ENCODE peak calls at places on chromosomes 11 and 22, in eight cellular contexts. D is effector CD4-positive, alpha-beta T cell; J is posterior vena cava; K is erythroblast; I is RPMI7951; Y is A172; G is AG04450; Q is activated naive CD4-positive, alpha-beta T cell treated with anti-CD3 and anti-CD28 coated beads for 36 hours. L is an unnamed sample.
A peak's percentile ranks its signal among the peaks of the same experiment; 100 is the strongest.

GRCh38 chr11:110455718-110456117 is 26.0 kb downstream of the FDX1 start:
- DNase-seq in D (no peak), J (no peak), Y (no peak), Q (no peak), G (no peak), I (no peak), K (no peak), L (no peak)

GRCh38 chr11:103085758-103086365 is 6.1 kb downstream of the DCUN1D5 start:
- DNase-seq in Y (no peak), K (no peak), Q (no peak), I (no peak), J (no peak), D (no peak), G (no peak), L (no peak)

GRCh38 chr22:32758866-32759385 is 42.6 kb upstream of the TIMP3 start:
- DNase-seq in G (no peak), K (no peak), I (no peak), J (no peak), Q (no peak), Y (no peak), D (no peak), L (no peak)

GRCh38 chr11:36165638-36166389 is 123.4 kb downstream of the COMMD9 start:
- DNase-seq in I (no peak), D (no peak), Y (no peak), G (no peak), J (no peak), K (no peak), Q (no peak), L (peak; percentile 45)

GRCh38 chr22:47759909-47760308 is 997.5 kb downstream of the TBC1D22A start:
- DNase-seq in Y (no peak), D (no peak), K (no peak), I (no peak), J (no peak), G (no peak), Q (no peak), L (no peak)

GRCh38 chr11:7032692-7033091 is 12.4 kb downstream of the NLRP14 start:
- DNase-seq in J (no peak), D (no peak), I (no peak), Q (no peak), Y (no peak), K (no peak), G (no peak), L (peak; percentile 10)

GRCh38 chr11:132549001-132549400 is 983.3 kb downstream of the OPCML start:
- DNase-seq in Q (no peak), K (no peak), I (peak; percentile 71), D (no peak), G (no peak), J (no peak), Y (peak; percentile 79), L (no peak)

GRCh38 chr11:84660257-84660656 is 966.9 kb downstream of the DLG2 start:
- DNase-seq in I (no peak), Y (no peak), K (no peak), G (no peak), Q (no peak), J (no peak), D (no peak), L (no peak)

GRCh38 chr11:68976563-68976962 is 4.2 kb downstream of the MRGPRD start:
- DNase-seq in Y (no peak), I (peak; percentile 13), Q (no peak), K (no peak), J (peak; percentile 51), G (no peak), D (no peak), L (no peak)

GRCh38 chr11:46658259-46658658 is 40.9 kb downstream of the ATG13 start:
- DNase-seq in K (no peak), Y (no peak), D (no peak), Q (no peak), G (peak; percentile 39), I (peak; percentile 13), J (peak; percentile 85), L (no peak)

GRCh38 chr11:113796663-113797259 is 17.2 kb downstream of the CLDN25 start:
- DNase-seq in Y (peak; percentile 54), K (peak; percentile 27), G (no peak), J (no peak), Q (no peak), D (no peak), I (peak; percentile 54), L (peak; percentile 19)

GRCh38 chr11:68840661-68841653 is 759 bp downstream of the CPT1A start:
- DNase-seq in J (peak; percentile 88), G (no peak), I (peak; percentile 73), Y (no peak), K (peak; percentile 73), D (no peak), Q (peak; percentile 25), L (peak; percentile 31)

GRCh38 chr22:28379075-28379806 is 300.4 kb downstream of the TTC28 start:
- DNase-seq in I (no peak), Q (no peak), J (no peak), G (no peak), D (no peak), Y (no peak), K (no peak), L (no peak)

GRCh38 chr11:66546368-66546965 is at the start of gene ACTN3:
- DNase-seq in G (no peak), I (peak; percentile 48), D (no peak), K (no peak), Y (no peak), J (no peak), Q (peak; percentile 14), L (no peak)

GRCh38 chr11:12448131-12448939 is 71.0 kb downstream of the PARVA start:
- DNase-seq in I (no peak), J (no peak), Y (no peak), G (no peak), Q (no peak), D (no peak), K (no peak), L (no peak)

GRCh38 chr22:21602579-21602978 is 27.2 kb downstream of the YDJC start:
- DNase-seq in I (no peak), G (no peak), Y (no peak), D (no peak), Q (no peak), K (no peak), J (no peak), L (no peak)

GRCh38 chr22:36409911-36410756 is 22.4 kb upstream of the MYH9 start:
- DNase-seq in Y (no peak), D (peak; percentile 65), I (no peak), K (peak; percentile 64), Q (peak; percentile 84), G (no peak), J (peak; percentile 86), L (peak; percentile 98)

GRCh38 chr22:44583854-44584253 is 85.8 kb upstream of the RTL6 start:
- DNase-seq in Y (no peak), Q (no peak), J (no peak), I (no peak), K (no peak), D (no peak), G (no peak), L (no peak)

GRCh38 chr11:65572356-65573043 is at the start of gene FAM89B:
- DNase-seq in G (peak; percentile 44), J (peak; percentile 97), Q (peak; percentile 94), I (peak; percentile 88), K (peak; percentile 91), D (peak; percentile 83), Y (peak; percentile 71), L (peak; percentile 77)

GRCh38 chr22:37817705-37818311 is 5.4 kb upstream of the GALR3 start:
- DNase-seq in I (peak; percentile 70), D (peak; percentile 72), K (peak; percentile 85), G (no peak), Q (peak; percentile 83), J (peak; percentile 94), Y (peak; percentile 48), L (peak; percentile 75)

GRCh38 chr11:33515347-33515746 is 185.3 kb downstream of the C11orf91 start:
- DNase-seq in I (peak; percentile 76), G (no peak), D (no peak), Y (no peak), K (no peak), Q (peak; percentile 12), J (no peak), L (no peak)

GRCh38 chr11:2202900-2203439 is 31.4 kb upstream of the TH start:
- DNase-seq in Y (no peak), J (peak; percentile 74), K (no peak), D (no peak), G (no peak), I (no peak), Q (no peak), L (no peak)

GRCh38 chr11:72338741-72339140 is 94.8 kb upstream of the PHOX2A start:
- DNase-seq in D (no peak), J (no peak), G (no peak), Q (no peak), Y (peak; percentile 41), I (peak; percentile 54), K (no peak), L (peak; percentile 37)

GRCh38 chr11:78647266-78647915 is 72.7 kb upstream of the NARS2 start:
- DNase-seq in K (no peak), D (no peak), Y (no peak), Q (no peak), J (no peak), I (no peak), G (no peak), L (no peak)

L was measured in Caki2.